ENCODE peak calls at places on chromosomes 16 and 17, in eight cellular contexts. I, Y, T, L, V, M, S and R are unnamed samples.

GRCh38 chr16:85982563-85982939 is 83.6 kb downstream of the IRF8 start:
- DNase-seq in Y (no peak), I (peak; percentile 43), V (no peak), T (peak; percentile 82), M (no peak), L (no peak), S (no peak), R (peak; percentile 33)

GRCh38 chr16:89893642-89894548 is 20.5 kb downstream of the TCF25 start:
- DNase-seq in T (no peak), L (no peak), Y (no peak), M (no peak), V (no peak), I (no peak), S (no peak), R (no peak)

GRCh38 chr16:16143038-16143763 is 80.1 kb downstream of the ABCC6 start:
- DNase-seq in M (no peak), S (no peak), V (peak; percentile 46), L (no peak), T (no peak), I (peak; percentile 16), Y (no peak), R (no peak)

GRCh38 chr17:32927724-32928526 is at the start of gene TMEM98:
- DNase-seq in S (no peak), I (peak; percentile 67), M (no peak), L (peak; percentile 21), T (no peak), V (peak; percentile 45), Y (peak; percentile 19), R (no peak)

GRCh38 chr16:15601212-15601879 is 41.6 kb downstream of the MARF1 start:
- DNase-seq in T (no peak), V (peak; percentile 72), Y (peak; percentile 87), M (no peak), L (no peak), S (no peak), I (no peak), R (no peak)

GRCh38 chr16:47278571-47278970 is 134.8 kb upstream of the NETO2 start:
- DNase-seq in I (no peak), M (no peak), L (peak; percentile 10), T (no peak), Y (no peak), V (no peak), S (no peak), R (no peak)

GRCh38 chr16:59849716-59850115 is 1115.6 kb upstream of the GOT2 start:
- DNase-seq in M (no peak), T (no peak), L (no peak), V (peak; percentile 35), Y (no peak), S (no peak), I (no peak), R (no peak)

GRCh38 chr17:2948721-2949468 is 114.5 kb downstream of the OR1D5 start:
- DNase-seq in T (no peak), L (no peak), V (no peak), I (no peak), M (no peak), S (no peak), Y (no peak), R (no peak)